ENCODE peak calls at places on chromosomes 1 and 21, in four cellular contexts. One of them, this sample, is unnamed. For H3K9me2, the result is how much of the 10 kb centered on the place peaks cover.

GRCh38 chr1:222627232-222627631 is 9.3 kb downstream of the MIA3 start:
- DNase-seq in GM23248: peak
- DNase-seq in MM.1S: no peak
- DNase-seq in GM23338: no peak
- DNase-seq in this sample: no peak

GRCh38 chr1:162011337-162012012 is 12.2 kb downstream of the OLFML2B start:
- DNase-seq in GM23248: no peak
- DNase-seq in MM.1S: no peak
- DNase-seq in GM23338: no peak
- DNase-seq in this sample: no peak

GRCh38 chr21:18547347-18547746 is 143.8 kb upstream of the TMPRSS15 start:
- DNase-seq in GM23338: no peak
- DNase-seq in MM.1S: no peak
- DNase-seq in GM23248: no peak
- DNase-seq in this sample: no peak

GRCh38 chr1:203038217-203038741 is 12.0 kb downstream of the PPFIA4 start:
- DNase-seq in GM23248: peak
- DNase-seq in MM.1S: peak
- DNase-seq in GM23338: no peak
- DNase-seq in this sample: no peak

GRCh38 chr1:204151562-204152309 is at the start of gene ETNK2:
- DNase-seq in MM.1S: peak
- DNase-seq in GM23338: peak
- DNase-seq in GM23248: peak
- DNase-seq in this sample: peak

GRCh38 chr1:164700683-164701082 is 141.7 kb downstream of the PBX1 start:
- DNase-seq in GM23338: no peak
- DNase-seq in GM23248: no peak
- DNase-seq in MM.1S: no peak
- DNase-seq in this sample: no peak

GRCh38 chr1:229063154-229063553 is 207.8 kb upstream of the RAB4A start:
- DNase-seq in GM23248: no peak
- DNase-seq in GM23338: no peak
- DNase-seq in MM.1S: no peak
- DNase-seq in this sample: no peak

GRCh38 chr1:71980543-71980942 is 301.8 kb downstream of the NEGR1 start:
- DNase-seq in GM23248: no peak
- DNase-seq in GM23338: no peak
- DNase-seq in MM.1S: no peak
- DNase-seq in this sample: no peak

GRCh38 chr1:154379301-154379700 is 25.8 kb upstream of the IL6R start:
- DNase-seq in GM23338: no peak
- DNase-seq in GM23248: no peak
- DNase-seq in MM.1S: no peak
- DNase-seq in this sample: no peak

GRCh38 chr1:37858931-37859506 is 373 bp downstream of the MTF1 start:
- DNase-seq in GM23338: no peak
- DNase-seq in GM23248: peak
- DNase-seq in MM.1S: peak
- DNase-seq in this sample: peak

GRCh38 chr1:19799877-19800804 is at the start of gene TMCO4:
- DNase-seq in GM23338: peak
- DNase-seq in MM.1S: peak
- DNase-seq in GM23248: peak
- DNase-seq in this sample: peak

GRCh38 chr1:27399251-27399885 is 6.9 kb downstream of the GPR3 start:
- DNase-seq in MM.1S: no peak
- DNase-seq in GM23338: no peak
- DNase-seq in GM23248: no peak
- DNase-seq in this sample: no peak

GRCh38 chr1:66295821-66296220 is 238.1 kb upstream of the SGIP1 start:
- DNase-seq in MM.1S: no peak
- DNase-seq in GM23338: no peak
- DNase-seq in GM23248: no peak
- DNase-seq in this sample: no peak

GRCh38 chr1:169309178-169310166 is 58.1 kb downstream of the NME7 start:
- DNase-seq in GM23338: no peak
- DNase-seq in GM23248: no peak
- DNase-seq in MM.1S: peak
- DNase-seq in this sample: no peak

GRCh38 chr1:229624906-229625871 is 733 bp downstream of the TAF5L start:
- DNase-seq in MM.1S: peak
- DNase-seq in GM23338: peak
- DNase-seq in GM23248: peak
- DNase-seq in this sample: peak

GRCh38 chr1:165592945-165593823 is 37.9 kb upstream of the MGST3 start:
- DNase-seq in GM23248: peak
- DNase-seq in MM.1S: peak
- DNase-seq in GM23338: peak
- DNase-seq in this sample: peak

GRCh38 chr1:24021403-24022266 is 41.5 kb upstream of the SRSF10 start:
- DNase-seq in GM23338: no peak
- DNase-seq in GM23248: peak
- DNase-seq in MM.1S: no peak
- DNase-seq in this sample: peak

GRCh38 chr1:53585565-53585964 is 126.4 kb downstream of the DMRTB1 start:
- DNase-seq in GM23248: no peak
- DNase-seq in GM23338: no peak
- DNase-seq in MM.1S: no peak
- DNase-seq in this sample: no peak

GRCh38 chr1:94296018-94296417 is 58.6 kb upstream of the ARHGAP29 start:
- DNase-seq in MM.1S: no peak
- DNase-seq in GM23338: no peak
- DNase-seq in GM23248: peak
- DNase-seq in this sample: no peak

GRCh38 chr1:207806531-207807394 is 54.9 kb downstream of the CD46 start:
- DNase-seq in MM.1S: peak
- DNase-seq in GM23338: no peak
- DNase-seq in GM23248: no peak
- DNase-seq in this sample: no peak

GRCh38 chr21:42533306-42533962 is 19.8 kb downstream of the SLC37A1 start:
- DNase-seq in GM23248: no peak
- DNase-seq in GM23338: no peak
- DNase-seq in MM.1S: no peak
- DNase-seq in this sample: no peak

GRCh38 chr1:18956189-18957135 is at the start of gene IFFO2:
- DNase-seq in GM23338: peak
- DNase-seq in GM23248: peak
- DNase-seq in MM.1S: peak
- DNase-seq in this sample: peak

GRCh38 chr1:60762176-60762575 is 320.2 kb upstream of the NFIA start:
- DNase-seq in GM23338: no peak
- DNase-seq in MM.1S: no peak
- DNase-seq in GM23248: peak
- DNase-seq in this sample: no peak

GRCh38 chr1:149843302-149844041 is 55.9 kb upstream of the BOLA1 start:
- DNase-seq in GM23338: peak
- DNase-seq in MM.1S: peak
- DNase-seq in GM23248: peak
- DNase-seq in this sample: peak

GRCh38 chr1:240031414-240031813 is 60.3 kb upstream of the FMN2 start:
- DNase-seq in GM23338: no peak
- DNase-seq in MM.1S: no peak
- DNase-seq in GM23248: peak
- DNase-seq in this sample: no peak

GRCh38 chr1:38497921-38498320 is 361.7 kb downstream of the RRAGC start:
- DNase-seq in MM.1S: no peak
- DNase-seq in GM23338: no peak
- DNase-seq in GM23248: no peak
- DNase-seq in this sample: no peak

GRCh38 chr21:45549670-45550463 is 7.6 kb upstream of the SLC19A1 start:
- DNase-seq in GM23338: no peak
- DNase-seq in MM.1S: no peak
- DNase-seq in GM23248: no peak
- DNase-seq in this sample: no peak
- H3K4me3 ChIP-seq in GM23338: no peak
- H3K4me3 ChIP-seq in MM.1S: no peak
- H3K4me3 ChIP-seq in GM23248: no peak
- H3K4me3 ChIP-seq in this sample: no peak

DNA sequence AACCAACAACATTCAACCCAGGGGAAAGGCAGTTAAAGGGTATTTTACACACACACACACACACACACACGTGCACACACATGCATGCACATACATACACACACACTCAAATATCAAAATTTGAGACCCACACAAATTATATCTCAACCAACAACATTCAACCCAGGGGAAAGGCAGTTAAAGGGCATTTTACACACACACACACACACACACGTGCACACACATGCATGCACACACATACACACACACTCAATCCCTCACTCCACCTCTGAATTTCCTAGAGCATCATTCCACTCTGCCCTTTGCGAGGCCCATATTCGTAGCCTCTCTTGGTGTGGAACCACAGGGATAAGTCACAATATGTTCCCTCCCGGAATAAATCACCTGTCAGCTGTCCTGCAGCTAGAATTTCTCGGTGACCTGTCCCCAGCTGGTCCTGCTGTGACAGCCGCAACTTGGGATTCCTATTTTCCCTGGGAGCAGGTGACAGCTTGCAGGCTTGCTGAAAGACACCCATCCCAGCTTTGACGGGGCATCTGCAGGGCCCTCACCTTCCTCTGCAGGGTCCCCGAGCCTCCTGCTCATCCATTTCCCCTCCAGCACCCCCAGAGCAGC is 122.7 kb downstream of the PSMG1 start:
- DNase-seq in GM23338: no peak
- DNase-seq in GM23248: no peak
- DNase-seq in MM.1S: no peak
- DNase-seq in this sample: no peak
- H3K9me2 ChIP-seq in GM23338: under half
- H3K9me2 ChIP-seq in GM23248: under half
- H3K9me2 ChIP-seq in MM.1S: under half
- H3K9me2 ChIP-seq in this sample: under half

GRCh38 chr1:157178490-157178889 is 40.3 kb upstream of the ETV3 start:
- DNase-seq in GM23248: no peak
- DNase-seq in MM.1S: no peak
- DNase-seq in GM23338: no peak
- DNase-seq in this sample: no peak
- H3K4me2 ChIP-seq in GM23248: no peak
- H3K4me2 ChIP-seq in MM.1S: peak
- H3K4me2 ChIP-seq in GM23338: no peak
- H3K4me2 ChIP-seq in this sample: no peak

GRCh38 chr1:226436855-226437491 is 29.1 kb upstream of the PARP1 start:
- DNase-seq in GM23338: no peak
- DNase-seq in MM.1S: no peak
- DNase-seq in GM23248: no peak
- DNase-seq in this sample: no peak
- H3K4me3 ChIP-seq in GM23338: no peak
- H3K4me3 ChIP-seq in MM.1S: no peak
- H3K4me3 ChIP-seq in GM23248: no peak
- H3K4me3 ChIP-seq in this sample: no peak

DNA sequence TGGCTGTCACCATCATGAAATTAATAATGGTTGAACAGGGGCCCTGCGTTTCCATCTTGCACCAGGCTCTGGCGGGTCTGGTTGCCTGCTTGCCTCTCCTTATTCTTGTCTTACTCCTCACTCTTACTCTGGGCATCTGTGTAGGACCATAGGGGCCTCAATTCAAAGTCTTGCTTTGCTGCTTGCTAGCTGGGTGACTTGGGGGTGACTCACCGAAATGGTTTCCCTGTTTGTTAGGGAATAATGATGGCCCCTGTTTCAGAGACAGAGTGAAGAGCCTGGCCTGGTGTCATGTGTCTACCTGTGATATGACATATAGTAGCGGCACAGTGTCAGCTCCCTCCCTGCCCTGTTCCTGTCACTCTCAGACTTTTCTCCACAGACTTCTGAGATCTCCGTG is 24.6 kb downstream of the KCNC4 start:
- DNase-seq in GM23248: peak
- DNase-seq in MM.1S: no peak
- DNase-seq in GM23338: no peak
- DNase-seq in this sample: no peak
- H3K9me2 ChIP-seq in GM23248: under half
- H3K9me2 ChIP-seq in MM.1S: under half
- H3K9me2 ChIP-seq in GM23338: under half
- H3K9me2 ChIP-seq in this sample: under half

DNA sequence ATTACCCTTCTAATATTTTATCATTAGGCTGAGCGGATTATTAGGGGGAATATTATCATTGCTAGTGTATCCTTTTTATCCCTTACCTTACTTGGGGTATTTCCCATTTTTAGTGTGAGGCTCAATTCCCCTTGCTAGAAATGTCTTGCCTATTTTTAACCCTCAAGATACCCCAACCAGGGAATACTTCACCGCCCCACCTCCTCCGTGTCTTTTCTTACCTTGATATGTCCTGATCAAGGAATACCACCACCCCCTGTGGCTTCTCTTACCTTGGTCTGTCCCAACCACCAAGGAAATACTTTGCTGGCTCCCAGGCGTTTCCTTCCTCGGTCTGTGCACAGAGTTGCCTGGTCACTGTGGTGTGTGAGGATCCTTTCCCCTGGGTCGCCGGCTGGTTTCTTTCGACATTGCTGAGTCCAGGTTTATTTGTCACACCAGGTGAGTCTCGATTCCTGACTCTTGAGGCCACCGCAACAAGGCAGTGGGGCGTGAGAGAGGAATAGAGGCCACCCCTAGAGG is 57.8 kb downstream of the SERINC2 start:
- DNase-seq in MM.1S: no peak
- DNase-seq in GM23248: no peak
- DNase-seq in GM23338: no peak
- DNase-seq in this sample: no peak
- H3K4me2 ChIP-seq in MM.1S: no peak
- H3K4me2 ChIP-seq in GM23248: no peak
- H3K4me2 ChIP-seq in GM23338: peak
- H3K4me2 ChIP-seq in this sample: no peak

GRCh38 chr1:31669433-31669785 is 24.7 kb upstream of the PEF1 start:
- DNase-seq in GM23248: no peak
- DNase-seq in MM.1S: no peak
- DNase-seq in GM23338: no peak
- DNase-seq in this sample: no peak

GRCh38 chr1:31668303-31668883 is 23.7 kb upstream of the PEF1 start:
- DNase-seq in GM23338: no peak
- DNase-seq in MM.1S: no peak
- DNase-seq in GM23248: no peak
- DNase-seq in this sample: no peak

GRCh38 chr1:31670583-31670944 is 25.9 kb upstream of the PEF1 start:
- DNase-seq in GM23338: no peak
- DNase-seq in MM.1S: no peak
- DNase-seq in GM23248: no peak
- DNase-seq in this sample: no peak

GRCh38 chr1:31671147-31671546 is 26.5 kb upstream of the PEF1 start:
- DNase-seq in GM23248: no peak
- DNase-seq in MM.1S: no peak
- DNase-seq in GM23338: no peak
- DNase-seq in this sample: no peak

GRCh38 chr1:31669786-31670582 is 25.3 kb upstream of the PEF1 start:
- DNase-seq in GM23248: no peak
- DNase-seq in MM.1S: peak
- DNase-seq in GM23338: peak
- DNase-seq in this sample: peak
- H3K4me3 ChIP-seq in GM23248: no peak
- H3K4me3 ChIP-seq in MM.1S: peak
- H3K4me3 ChIP-seq in GM23338: no peak
- H3K4me3 ChIP-seq in this sample: no peak

DNA sequence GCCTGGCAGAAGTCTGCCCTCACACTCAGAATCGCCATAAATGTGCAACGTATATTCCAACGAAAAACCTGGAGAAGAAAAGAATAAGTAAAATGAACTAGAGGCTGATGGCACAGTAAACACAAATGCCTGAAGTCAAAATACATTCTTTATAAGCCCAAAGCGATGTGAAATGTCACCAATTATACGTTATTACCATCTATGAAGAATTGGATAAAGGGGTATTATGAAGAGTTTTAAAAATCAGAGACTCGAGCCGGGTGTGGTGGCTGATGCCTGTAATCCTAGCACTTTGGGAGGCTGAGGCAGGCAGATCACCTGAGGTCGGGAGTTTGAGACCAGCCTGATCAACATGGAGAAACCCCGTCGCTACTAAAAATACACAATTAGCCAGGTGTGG is 18.6 kb downstream of the PTP4A2 start:
- DNase-seq in MM.1S: no peak
- DNase-seq in GM23248: no peak
- DNase-seq in GM23338: no peak
- DNase-seq in this sample: no peak
- H3K9me2 ChIP-seq in MM.1S: under half
- H3K9me2 ChIP-seq in GM23248: under half
- H3K9me2 ChIP-seq in GM23338: under half
- H3K9me2 ChIP-seq in this sample: under half

This sample was measured in hepatocyte.